ENCODE peak calls at places on chromosomes 3 and 15, in six cellular contexts. A is colonic mucosa; S is fibroblast of lung; N is CD4-positive, CD25-positive, alpha-beta regulatory T cell; X is ELR; M is SK-N-DZ. B is an unnamed sample.

GRCh38 chr15:77722759-77723460 is 90.2 kb upstream of the LINGO1 start:
- DNase-seq in A (no peak), S (no peak), N (no peak), X (no peak), M (no peak), B (no peak)

GRCh38 chr15:33069161-33069560 is 125.4 kb downstream of the FMN1 start:
- DNase-seq in A (no peak), S (no peak), N (no peak), X (no peak), M (no peak), B (no peak)

GRCh38 chr3:169879013-169879412 is 9.3 kb upstream of the LRRC31 start:
- DNase-seq in A (no peak), S (no peak), N (no peak), X (no peak), M (no peak), B (no peak)

GRCh38 chr15:65077981-65078352 is 1.4 kb downstream of the KBTBD13 start:
- DNase-seq in A (peak; percentile 87), S (no peak), N (peak; percentile 36), X (peak; percentile 53), M (peak; percentile 70), B (peak; percentile 69)

GRCh38 chr15:41827880-41828746 is at the start of gene JMJD7:
- DNase-seq in A (peak; percentile 98), S (peak; percentile 83), N (peak; percentile 91), X (peak; percentile 87), M (peak; percentile 71), B (peak; percentile 97)

GRCh38 chr3:120275553-120276092 is 9.4 kb downstream of the GPR156 start:
- DNase-seq in A (no peak), S (no peak), N (no peak), X (no peak), M (no peak), B (no peak)

GRCh38 chr15:82933576-82933975 is 18.9 kb downstream of the HOMER2 start:
- DNase-seq in A (no peak), S (no peak), N (no peak), X (no peak), M (no peak), B (no peak)

GRCh38 chr3:195071916-195072820 is 198.8 kb downstream of the XXYLT1 start:
- DNase-seq in A (no peak), S (no peak), N (no peak), X (no peak), M (no peak), B (peak; percentile 36)

GRCh38 chr3:113166719-113167492 is 44.5 kb upstream of the BOC start:
- DNase-seq in A (no peak), S (peak; percentile 73), N (no peak), X (no peak), M (peak; percentile 84), B (peak; percentile 54)

GRCh38 chr15:90862964-90863721 is 5.2 kb upstream of the FURIN start:
- DNase-seq in A (no peak), S (no peak), N (no peak), X (peak; percentile 18), M (no peak), B (no peak)

GRCh38 chr3:147619925-147620580 is 210.9 kb downstream of the ZIC1 start:
- DNase-seq in A (no peak), S (no peak), N (no peak), X (no peak), M (no peak), B (no peak)

GRCh38 chr3:50174517-50174895 is 16.9 kb upstream of the GNAT1 start:
- DNase-seq in A (no peak), S (no peak), N (no peak), X (no peak), M (no peak), B (no peak)

GRCh38 chr3:124168271-124168670 is 176.3 kb upstream of the ROPN1 start:
- DNase-seq in A (no peak), S (no peak), N (no peak), X (no peak), M (no peak), B (no peak)

GRCh38 chr15:76258460-76258859 is 52.8 kb downstream of the ETFA start:
- DNase-seq in A (no peak), S (no peak), N (no peak), X (no peak), M (no peak), B (no peak)

GRCh38 chr3:166457382-166457781 is 620.2 kb upstream of the BCHE start:
- DNase-seq in A (no peak), S (no peak), N (no peak), X (no peak), M (no peak), B (no peak)

GRCh38 chr15:37015025-37015424 is 85.3 kb downstream of the MEIS2 start:
- DNase-seq in A (no peak), S (no peak), N (no peak), X (no peak), M (no peak), B (no peak)

GRCh38 chr3:108250626-108251025 is 28.4 kb upstream of the IFT57 start:
- DNase-seq in A (no peak), S (no peak), N (no peak), X (peak; percentile 13), M (no peak), B (no peak)

GRCh38 chr15:63040954-63041353 is 1.6 kb upstream of the TPM1 start:
- DNase-seq in A (no peak), S (no peak), N (no peak), X (no peak), M (peak; percentile 70), B (no peak)

GRCh38 chr3:154225536-154225935 is 98.8 kb downstream of the DHX36 start:
- DNase-seq in A (no peak), S (no peak), N (no peak), X (no peak), M (no peak), B (no peak)

GRCh38 chr15:64237677-64238076 is 74.9 kb upstream of the PPIB start:
- DNase-seq in A (no peak), S (no peak), N (no peak), X (no peak), M (no peak), B (no peak)

B was measured in ureter.